ENCODE peak calls at places on chromosomes 2 and 18, in seven cellular contexts. One of them, this sample, is unnamed.

GRCh38 chr18:78638889-78639596 is 340.6 kb upstream of the SALL3 start:
- DNase-seq in HL-60: peak; percentile 23
- DNase-seq in heart left ventricle: no peak
- DNase-seq in lower leg skin: peak; percentile 52
- DNase-seq in AG04450: no peak
- DNase-seq in HepG2: no peak
- DNase-seq in B cell: no peak
- DNase-seq in this sample: no peak

GRCh38 chr2:40016151-40016885 is 237.3 kb upstream of the THUMPD2 start:
- DNase-seq in HL-60: no peak
- DNase-seq in HepG2: no peak
- DNase-seq in lower leg skin: no peak
- DNase-seq in B cell: no peak
- DNase-seq in AG04450: no peak
- DNase-seq in heart left ventricle: no peak
- DNase-seq in this sample: no peak

GRCh38 chr18:73842795-73843394 is 304.7 kb downstream of the FBXO15 start:
- DNase-seq in heart left ventricle: peak; percentile 21
- DNase-seq in AG04450: peak; percentile 23
- DNase-seq in B cell: peak; percentile 36
- DNase-seq in HepG2: peak; percentile 4
- DNase-seq in lower leg skin: no peak
- DNase-seq in HL-60: peak; percentile 28
- DNase-seq in this sample: no peak

GRCh38 chr18:21571763-21572162 is 28.7 kb downstream of the ESCO1 start:
- DNase-seq in heart left ventricle: no peak
- DNase-seq in B cell: no peak
- DNase-seq in HepG2: no peak
- DNase-seq in AG04450: no peak
- DNase-seq in HL-60: no peak
- DNase-seq in lower leg skin: no peak
- DNase-seq in this sample: no peak

GRCh38 chr2:125822746-125823145 is 833.2 kb upstream of the GYPC start:
- DNase-seq in B cell: no peak
- DNase-seq in HepG2: no peak
- DNase-seq in AG04450: no peak
- DNase-seq in lower leg skin: no peak
- DNase-seq in HL-60: no peak
- DNase-seq in heart left ventricle: no peak
- DNase-seq in this sample: no peak

GRCh38 chr2:238256594-238257104 is 16.8 kb upstream of the HES6 start:
- DNase-seq in lower leg skin: no peak
- DNase-seq in heart left ventricle: peak; percentile 39
- DNase-seq in HL-60: peak; percentile 70
- DNase-seq in HepG2: peak; percentile 91
- DNase-seq in AG04450: peak; percentile 23
- DNase-seq in B cell: peak; percentile 79
- DNase-seq in this sample: peak; percentile 76

GRCh38 chr2:84251651-84252278 is 207.3 kb downstream of the SUCLG1 start:
- DNase-seq in lower leg skin: no peak
- DNase-seq in HepG2: no peak
- DNase-seq in AG04450: no peak
- DNase-seq in HL-60: no peak
- DNase-seq in heart left ventricle: no peak
- DNase-seq in B cell: no peak
- DNase-seq in this sample: no peak

GRCh38 chr2:73004466-73004865 is 67.0 kb downstream of the SFXN5 start:
- DNase-seq in B cell: no peak
- DNase-seq in lower leg skin: peak; percentile 63
- DNase-seq in heart left ventricle: no peak
- DNase-seq in HL-60: no peak
- DNase-seq in HepG2: no peak
- DNase-seq in AG04450: no peak
- DNase-seq in this sample: no peak

GRCh38 chr2:231613655-231614558 is 21.2 kb downstream of the TEX44 start:
- DNase-seq in B cell: peak; percentile 92
- DNase-seq in lower leg skin: peak; percentile 96
- DNase-seq in heart left ventricle: peak; percentile 94
- DNase-seq in AG04450: peak; percentile 38
- DNase-seq in HepG2: peak; percentile 83
- DNase-seq in HL-60: peak; percentile 99
- DNase-seq in this sample: no peak

GRCh38 chr2:31038385-31038784 is 99.9 kb downstream of the GALNT14 start:
- DNase-seq in HL-60: no peak
- DNase-seq in HepG2: peak; percentile 10
- DNase-seq in AG04450: no peak
- DNase-seq in heart left ventricle: no peak
- DNase-seq in B cell: no peak
- DNase-seq in lower leg skin: no peak
- DNase-seq in this sample: no peak

GRCh38 chr2:38436227-38436664 is 59.2 kb upstream of the ATL2 start:
- DNase-seq in HL-60: no peak
- DNase-seq in lower leg skin: no peak
- DNase-seq in heart left ventricle: no peak
- DNase-seq in AG04450: no peak
- DNase-seq in HepG2: peak; percentile 90
- DNase-seq in B cell: no peak
- DNase-seq in this sample: no peak

GRCh38 chr2:157837851-157838441 is 38.2 kb downstream of the ACVR1 start:
- DNase-seq in AG04450: no peak
- DNase-seq in lower leg skin: no peak
- DNase-seq in HepG2: peak; percentile 66
- DNase-seq in HL-60: no peak
- DNase-seq in heart left ventricle: peak; percentile 27
- DNase-seq in B cell: no peak
- DNase-seq in this sample: no peak

GRCh38 chr2:221097568-221097915 is 474.6 kb downstream of the EPHA4 start:
- DNase-seq in HepG2: no peak
- DNase-seq in AG04450: peak; percentile 48
- DNase-seq in lower leg skin: no peak
- DNase-seq in HL-60: no peak
- DNase-seq in B cell: no peak
- DNase-seq in heart left ventricle: no peak
- DNase-seq in this sample: no peak

GRCh38 chr2:59988337-59988736 is 565.1 kb downstream of the BCL11A start:
- DNase-seq in HepG2: no peak
- DNase-seq in AG04450: no peak
- DNase-seq in heart left ventricle: no peak
- DNase-seq in HL-60: no peak
- DNase-seq in lower leg skin: no peak
- DNase-seq in B cell: no peak
- DNase-seq in this sample: no peak

GRCh38 chr2:133941666-133942065 is 312.2 kb upstream of the MGAT5 start:
- DNase-seq in B cell: no peak
- DNase-seq in HL-60: no peak
- DNase-seq in heart left ventricle: no peak
- DNase-seq in HepG2: no peak
- DNase-seq in AG04450: no peak
- DNase-seq in lower leg skin: no peak
- DNase-seq in this sample: no peak

GRCh38 chr2:3470166-3470651 is 49.1 kb downstream of the ADI1 start:
- DNase-seq in B cell: no peak
- DNase-seq in HepG2: no peak
- DNase-seq in AG04450: peak; percentile 76
- DNase-seq in heart left ventricle: peak; percentile 77
- DNase-seq in HL-60: no peak
- DNase-seq in lower leg skin: no peak
- DNase-seq in this sample: no peak

GRCh38 chr2:167965907-167966306 is 281.5 kb downstream of the STK39 start:
- DNase-seq in B cell: no peak
- DNase-seq in heart left ventricle: no peak
- DNase-seq in HL-60: no peak
- DNase-seq in lower leg skin: no peak
- DNase-seq in AG04450: no peak
- DNase-seq in HepG2: no peak
- DNase-seq in this sample: no peak

GRCh38 chr2:167966367-167966766 is 281.0 kb downstream of the STK39 start:
- DNase-seq in HL-60: no peak
- DNase-seq in B cell: no peak
- DNase-seq in AG04450: no peak
- DNase-seq in HepG2: no peak
- DNase-seq in lower leg skin: no peak
- DNase-seq in heart left ventricle: no peak
- DNase-seq in this sample: no peak

GRCh38 chr2:167963899-167964649 is 283.3 kb downstream of the STK39 start:
- DNase-seq in heart left ventricle: no peak
- DNase-seq in AG04450: no peak
- DNase-seq in HepG2: no peak
- DNase-seq in HL-60: no peak
- DNase-seq in lower leg skin: no peak
- DNase-seq in B cell: no peak
- DNase-seq in this sample: no peak

GRCh38 chr2:167962436-167963226 is 284.8 kb downstream of the STK39 start:
- DNase-seq in lower leg skin: no peak
- DNase-seq in HL-60: no peak
- DNase-seq in AG04450: no peak
- DNase-seq in HepG2: no peak
- DNase-seq in heart left ventricle: no peak
- DNase-seq in B cell: no peak
- DNase-seq in this sample: no peak

DNA sequence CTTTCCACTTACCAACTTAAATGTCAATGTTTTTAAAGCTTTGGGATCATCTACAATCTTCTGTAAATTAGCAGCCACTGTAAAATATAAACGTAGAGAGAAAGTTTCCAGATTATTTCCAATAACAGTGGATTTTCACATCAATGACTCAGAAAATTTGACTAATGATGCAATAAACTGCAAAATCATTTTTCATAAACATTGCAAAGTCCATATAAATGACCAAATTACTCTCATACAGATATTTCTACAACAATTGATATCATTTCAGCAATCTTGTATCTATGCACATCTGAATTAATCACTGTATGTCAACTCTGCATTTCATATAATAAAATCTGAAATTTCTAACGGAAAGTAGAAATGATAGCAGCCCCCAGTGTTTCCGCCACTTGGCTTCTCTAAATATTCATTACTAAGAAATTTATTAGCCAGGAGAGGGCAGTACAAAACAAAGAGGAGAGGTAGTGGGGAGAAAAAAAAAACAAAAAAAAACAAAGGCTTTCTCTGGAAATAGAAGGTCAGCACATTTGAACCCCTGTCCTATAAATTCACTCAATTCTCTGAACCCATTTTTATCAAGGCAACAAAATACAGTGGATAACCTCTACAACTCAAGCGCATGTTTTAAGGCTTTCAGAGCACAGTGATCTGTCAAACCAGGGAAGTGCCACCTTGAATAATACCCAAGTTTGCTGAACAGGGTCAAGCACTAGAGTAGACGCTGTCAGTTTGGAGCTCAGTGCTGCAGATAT is 282.6 kb downstream of the STK39 start:
- DNase-seq in heart left ventricle: no peak
- DNase-seq in lower leg skin: no peak
- DNase-seq in HepG2: peak; percentile 10
- DNase-seq in HL-60: no peak
- DNase-seq in B cell: no peak
- DNase-seq in AG04450: no peak
- DNase-seq in this sample: no peak
- TF ChIP-seq CTCF in heart left ventricle: peak; percentile 34
- TF ChIP-seq CTCF in lower leg skin: no peak
- TF ChIP-seq CTCF in HepG2: no peak
- TF ChIP-seq CTCF in HL-60: no peak
- TF ChIP-seq CTCF in B cell: peak; percentile 40
- TF ChIP-seq CTCF in AG04450: peak; percentile 41
- TF ChIP-seq CTCF in this sample: no peak

DNA sequence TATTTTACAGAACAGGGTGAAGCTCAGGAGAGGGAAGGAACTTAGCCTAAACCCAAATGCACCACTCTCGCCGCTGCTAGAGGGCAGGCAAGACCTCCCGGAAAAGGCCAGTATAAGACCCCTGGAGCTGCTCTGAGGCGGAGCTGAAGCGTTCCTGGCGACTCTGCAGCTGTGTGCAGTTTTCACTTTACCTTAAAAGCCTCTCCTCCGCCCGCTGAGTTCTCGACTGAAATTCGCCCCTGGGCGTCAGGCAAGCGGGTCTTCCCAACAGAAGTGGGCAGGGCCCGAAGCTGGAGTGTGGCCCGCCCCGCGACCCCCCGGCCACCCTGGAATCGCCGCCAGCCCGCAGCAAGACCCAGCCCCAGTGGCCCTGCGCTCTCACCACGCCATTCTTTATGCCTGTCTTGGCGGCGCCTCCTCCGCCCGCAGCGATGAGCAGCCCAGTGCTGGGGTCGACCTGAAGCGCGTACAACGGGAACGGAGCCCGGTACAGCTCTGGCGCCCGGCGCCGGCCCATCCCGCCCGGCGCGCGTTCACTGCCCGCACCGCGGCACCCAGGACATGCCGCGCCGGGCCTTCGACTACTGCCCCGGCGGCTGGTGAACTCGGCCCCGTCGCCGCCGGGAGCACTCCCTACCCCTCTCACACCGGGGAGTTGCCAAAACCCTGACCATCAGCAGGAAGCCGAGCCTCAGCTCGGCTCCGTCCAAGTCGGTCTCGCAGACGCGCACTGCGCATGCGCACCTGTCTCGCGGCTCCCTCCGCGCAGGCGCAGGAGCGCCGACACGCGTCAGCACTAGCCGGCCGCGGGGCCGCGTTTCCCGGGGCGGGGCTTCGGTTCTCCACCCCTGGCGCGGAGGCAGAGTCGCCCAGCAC is at the start of gene PREB:
- DNase-seq in heart left ventricle: peak; percentile 98
- DNase-seq in B cell: peak; percentile 99
- DNase-seq in HL-60: peak; percentile 87
- DNase-seq in lower leg skin: peak; percentile 99
- DNase-seq in HepG2: peak; percentile 91
- DNase-seq in AG04450: peak; percentile 87
- DNase-seq in this sample: peak; percentile 95
- TF ChIP-seq CTCF in heart left ventricle: peak; percentile 6
- TF ChIP-seq CTCF in B cell: no peak
- TF ChIP-seq CTCF in HL-60: peak; percentile 2
- TF ChIP-seq CTCF in lower leg skin: no peak
- TF ChIP-seq CTCF in HepG2: peak; percentile 34
- TF ChIP-seq CTCF in AG04450: peak; percentile 64
- TF ChIP-seq CTCF in this sample: peak; percentile 32

GRCh38 chr2:162926907-162927306 is 88.3 kb upstream of the KCNH7 start:
- DNase-seq in HL-60: no peak
- DNase-seq in HepG2: no peak
- DNase-seq in lower leg skin: no peak
- DNase-seq in B cell: no peak
- DNase-seq in heart left ventricle: no peak
- DNase-seq in AG04450: no peak
- DNase-seq in this sample: no peak
- TF ChIP-seq CTCF in HL-60: no peak
- TF ChIP-seq CTCF in HepG2: no peak
- TF ChIP-seq CTCF in lower leg skin: no peak
- TF ChIP-seq CTCF in B cell: no peak
- TF ChIP-seq CTCF in heart left ventricle: no peak
- TF ChIP-seq CTCF in AG04450: no peak
- TF ChIP-seq CTCF in this sample: no peak

DNA sequence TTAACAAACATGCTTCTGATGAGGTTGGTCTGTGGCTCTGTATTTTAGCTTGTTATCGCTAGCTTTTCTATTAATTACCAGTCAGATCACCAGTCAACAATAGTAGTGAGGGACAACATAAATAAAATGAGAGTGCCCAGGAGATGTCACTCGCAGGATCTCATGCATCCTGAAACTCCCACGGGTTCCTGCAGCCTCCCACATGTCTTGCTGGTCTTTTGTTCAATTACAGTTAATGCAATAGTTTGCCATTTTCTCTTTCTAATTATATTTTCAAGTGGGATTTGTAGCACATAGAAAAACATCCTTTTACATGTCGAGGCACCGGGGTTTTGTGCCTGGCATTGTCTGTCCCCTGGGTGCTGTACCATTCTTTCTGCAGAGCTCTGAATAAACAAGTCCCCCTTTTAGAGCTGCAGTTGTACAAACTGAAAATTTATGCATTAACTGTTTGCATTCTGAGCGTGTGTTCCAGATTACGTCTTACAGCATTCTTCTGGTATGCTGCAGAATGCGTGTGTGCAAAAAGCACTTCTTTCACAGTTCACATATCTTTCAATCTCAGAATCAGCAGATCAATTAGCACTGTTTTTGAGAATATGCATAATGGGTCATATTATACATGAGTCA is 27.4 kb downstream of the MEIS1 start:
- DNase-seq in HepG2: no peak
- DNase-seq in HL-60: no peak
- DNase-seq in B cell: no peak
- DNase-seq in lower leg skin: no peak
- DNase-seq in heart left ventricle: no peak
- DNase-seq in AG04450: no peak
- DNase-seq in this sample: no peak
- TF ChIP-seq CTCF in HepG2: no peak
- TF ChIP-seq CTCF in HL-60: no peak
- TF ChIP-seq CTCF in B cell: no peak
- TF ChIP-seq CTCF in lower leg skin: no peak
- TF ChIP-seq CTCF in heart left ventricle: no peak
- TF ChIP-seq CTCF in AG04450: no peak
- TF ChIP-seq CTCF in this sample: no peak

This sample was measured in CD14-positive monocyte.